ENCODE peak calls at places on chromosomes 7 and 10, in seven cellular contexts. R is IMR-90, S is ovary, F is endothelial cell of umbilical vein, Z is stomach, L is A549, A is NB4. X is an unnamed sample.

GRCh38 chr7:28812641-28813040 is 145.5 kb downstream of the TRIL start:
- DNase-seq in R (no peak), S (no peak), F (no peak), Z (no peak), L (no peak), A (no peak), X (no peak)

GRCh38 chr7:127996253-127997071 is 34.8 kb downstream of the LRRC4 start:
- DNase-seq in R (no peak), S (no peak), F (no peak), Z (no peak), L (no peak), A (no peak), X (peak)

GRCh38 chr7:29866490-29866930 is 60.2 kb downstream of the WIPF3 start:
- DNase-seq in R (peak), S (peak), F (peak), Z (peak), L (no peak), A (no peak), X (no peak)

GRCh38 chr10:74039561-74040145 is 41.7 kb downstream of the VCL start:
- DNase-seq in R (peak), S (no peak), F (peak), Z (no peak), L (no peak), A (peak), X (no peak)

GRCh38 chr10:30358206-30358605 is 9.1 kb upstream of the MTPAP start:
- DNase-seq in R (no peak), S (no peak), F (no peak), Z (no peak), L (no peak), A (no peak), X (no peak)

GRCh38 chr7:1899201-1899600 is 229.1 kb downstream of the ELFN1 start:
- DNase-seq in R (peak), S (no peak), F (no peak), Z (no peak), L (no peak), A (no peak), X (no peak)

GRCh38 chr10:79984851-79985250 is 35.9 kb upstream of the SFTPD start:
- DNase-seq in R (no peak), S (no peak), F (no peak), Z (no peak), L (no peak), A (no peak), X (peak)

GRCh38 chr10:48926255-48926654 is 13.4 kb downstream of the LRRC18 start:
- DNase-seq in R (no peak), S (no peak), F (no peak), Z (no peak), L (no peak), A (no peak), X (no peak)

GRCh38 chr10:3636356-3637181 is 148.4 kb downstream of the KLF6 start:
- DNase-seq in R (no peak), S (no peak), F (no peak), Z (no peak), L (no peak), A (no peak), X (no peak)

GRCh38 chr7:146961617-146962016 is 845.0 kb downstream of the CNTNAP2 start:
- DNase-seq in R (no peak), S (no peak), F (no peak), Z (no peak), L (no peak), A (peak), X (no peak)

GRCh38 chr10:82826132-82826531 is 951.1 kb downstream of the NRG3 start:
- DNase-seq in R (no peak), S (no peak), F (no peak), Z (no peak), L (no peak), A (no peak), X (no peak)

GRCh38 chr7:131370523-131370968 is 42.9 kb downstream of the MKLN1 start:
- DNase-seq in R (peak), S (no peak), F (no peak), Z (no peak), L (no peak), A (peak), X (no peak)

GRCh38 chr10:86840498-86840897 is 84.1 kb downstream of the BMPR1A start:
- DNase-seq in R (no peak), S (no peak), F (no peak), Z (no peak), L (no peak), A (no peak), X (no peak)

GRCh38 chr7:39952378-39952777 is 2.3 kb downstream of the CDK13 start:
- DNase-seq in R (peak), S (no peak), F (no peak), Z (no peak), L (no peak), A (peak), X (no peak)

GRCh38 chr10:80288849-80289248 is 609 bp downstream of the MAT1A start:
- DNase-seq in R (no peak), S (no peak), F (no peak), Z (no peak), L (no peak), A (no peak), X (no peak)

GRCh38 chr10:108465871-108466641 is 1301.5 kb upstream of the SORCS1 start:
- DNase-seq in R (no peak), S (no peak), F (no peak), Z (peak), L (no peak), A (no peak), X (peak)
- H3K4me3 ChIP-seq in R (peak), S (peak), F (no peak), Z (peak), L (no peak), A (no peak), X (peak)

GRCh38 chr7:75639071-75639892 is 99.5 kb downstream of the HIP1 start:
- DNase-seq in R (peak), S (peak), F (peak), Z (peak), L (no peak), A (peak), X (no peak)
- TF ChIP-seq POLR2A in R (no peak), S (peak), F (peak), Z (no peak), L (peak), A (no peak), X (no peak)

DNA sequence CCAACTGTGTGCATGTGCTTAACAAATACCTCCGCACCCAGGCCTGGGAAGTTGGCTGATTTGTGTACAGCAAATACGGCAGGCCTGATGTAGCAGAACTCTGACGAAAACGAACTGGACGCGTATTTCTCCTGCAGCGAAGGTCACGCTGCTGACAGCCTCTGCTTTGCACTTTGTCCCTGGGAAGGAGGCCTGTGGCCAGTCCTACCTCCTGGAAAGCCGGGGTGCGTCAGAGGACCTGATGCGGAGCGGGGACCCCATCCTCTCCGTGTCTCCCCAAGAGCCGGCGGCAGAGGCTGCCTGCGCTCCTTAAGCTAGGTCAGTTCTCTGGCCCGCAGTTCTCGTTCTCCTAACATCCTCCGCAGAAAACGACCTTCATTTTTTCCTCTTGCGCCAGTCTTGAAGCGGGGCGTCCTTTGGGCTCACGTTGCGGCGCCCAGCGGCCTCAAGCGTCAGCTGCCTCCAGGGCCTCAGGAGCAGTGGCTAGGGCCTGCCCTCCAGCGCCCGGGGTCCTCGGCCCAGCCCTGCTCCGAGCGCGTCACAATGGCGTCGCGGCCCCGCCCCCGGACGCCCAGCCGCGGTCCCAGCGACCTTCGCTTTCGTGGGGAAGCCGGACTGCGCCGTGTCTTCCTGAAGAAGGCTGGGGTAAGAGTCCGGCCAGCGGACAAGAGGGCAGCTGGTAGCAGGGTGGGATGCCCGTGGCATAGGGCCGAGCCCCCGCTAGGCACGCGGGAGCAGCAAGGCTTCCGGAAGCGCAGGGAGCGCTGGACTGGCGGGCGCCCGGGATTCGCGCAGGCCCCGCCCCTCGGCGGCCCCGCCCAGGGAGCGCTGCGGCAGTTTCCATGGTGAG is at the start of gene ZNF487:
- DNase-seq in R (peak), S (peak), F (peak), Z (peak), L (peak), A (peak), X (peak)
- H3K4me3 ChIP-seq in R (peak), S (peak), F (peak), Z (peak), L (peak), A (peak), X (peak)

GRCh38 chr10:116553378-116553980 is 7.7 kb downstream of the PNLIP start:
- DNase-seq in R (no peak), S (no peak), F (no peak), Z (no peak), L (no peak), A (no peak), X (no peak)
- TF ChIP-seq POLR2A in R (no peak), S (no peak), F (no peak), Z (no peak), L (no peak), A (no peak), X (no peak)

X was measured in lower leg skin.